ENCODE peak calls at places on chromosomes 3 and 15, in five cellular contexts. O, N, I, R and J are unnamed samples.

GRCh38 chr3:157429703-157430102 is 6.9 kb upstream of the PTX3 start:
- DNase-seq in I (no peak), O (peak; percentile 74), R (no peak), N (no peak), J (no peak)

GRCh38 chr15:39907216-39907615 is 12.8 kb downstream of the GPR176 start:
- DNase-seq in N (no peak), I (no peak), R (peak; percentile 58), O (no peak), J (no peak)

GRCh38 chr3:133361435-133361834 is 38.4 kb upstream of the BFSP2 start:
- DNase-seq in R (no peak), O (no peak), I (no peak), N (no peak), J (no peak)

GRCh38 chr3:140342668-140343067 is 335.2 kb upstream of the TRIM42 start:
- DNase-seq in O (no peak), I (no peak), R (no peak), N (no peak), J (no peak)

GRCh38 chr3:73332558-73332957 is 271.1 kb downstream of the EBLN2 start:
- DNase-seq in R (no peak), I (peak; percentile 12), N (no peak), O (no peak), J (no peak)

GRCh38 chr3:10493202-10493589 is 12.2 kb downstream of the ATP2B2 start:
- DNase-seq in O (no peak), N (no peak), R (no peak), I (no peak), J (no peak)

GRCh38 chr3:41267975-41268640 is 68.8 kb downstream of the CTNNB1 start:
- DNase-seq in O (peak; percentile 98), N (no peak), I (no peak), R (no peak), J (no peak)

GRCh38 chr15:98076021-98076816 is 115.7 kb downstream of the ARRDC4 start:
- DNase-seq in I (no peak), O (peak; percentile 54), R (no peak), N (no peak), J (no peak)

GRCh38 chr3:115100172-115100571 is 46.9 kb downstream of the ZBTB20 start:
- DNase-seq in I (no peak), O (peak; percentile 84), N (no peak), R (peak; percentile 8), J (no peak)

GRCh38 chr3:37694236-37694635 is 167.4 kb upstream of the CTDSPL start:
- DNase-seq in R (peak; percentile 25), O (no peak), N (no peak), I (no peak), J (no peak)

GRCh38 chr3:14806641-14807263 is 12.0 kb upstream of the FGD5 start:
- DNase-seq in O (peak; percentile 40), R (no peak), I (no peak), N (no peak), J (no peak)

GRCh38 chr15:27042646-27043045 is 71.7 kb downstream of the GABRG3 start:
- DNase-seq in R (no peak), I (no peak), N (no peak), O (no peak), J (no peak)

GRCh38 chr3:175226444-175226843 is 367.3 kb downstream of the NAALADL2 start:
- DNase-seq in O (no peak), R (no peak), N (no peak), I (no peak), J (no peak)

GRCh38 chr3:45688194-45688881 is 858 bp upstream of the SACM1L start:
- DNase-seq in N (no peak), I (peak; percentile 67), O (peak; percentile 28), R (peak; percentile 82), J (no peak)

GRCh38 chr3:78343221-78343620 is 1303.3 kb downstream of the ROBO2 start:
- DNase-seq in I (no peak), O (no peak), N (no peak), R (no peak), J (no peak)

GRCh38 chr3:170081079-170081741 is 43.4 kb downstream of the GPR160 start:
- DNase-seq in N (no peak), R (no peak), I (no peak), O (no peak), J (no peak)

GRCh38 chr15:40873625-40874561 is at the start of gene RHOV:
- DNase-seq in O (peak; percentile 34), I (peak; percentile 78), N (no peak), R (peak; percentile 96), J (peak; percentile 28)

GRCh38 chr3:14265246-14265962 is 86.8 kb downstream of the LSM3 start:
- DNase-seq in R (no peak), N (no peak), O (peak; percentile 50), I (no peak), J (no peak)

GRCh38 chr3:185786956-185787877 is 37.6 kb downstream of the IGF2BP2 start:
- DNase-seq in N (no peak), O (no peak), R (peak; percentile 64), I (no peak), J (no peak)

GRCh38 chr15:85485956-85486567 is 105.7 kb downstream of the AKAP13 start:
- DNase-seq in I (peak; percentile 33), O (peak; percentile 90), N (no peak), R (peak; percentile 82), J (peak; percentile 47)

DNA sequence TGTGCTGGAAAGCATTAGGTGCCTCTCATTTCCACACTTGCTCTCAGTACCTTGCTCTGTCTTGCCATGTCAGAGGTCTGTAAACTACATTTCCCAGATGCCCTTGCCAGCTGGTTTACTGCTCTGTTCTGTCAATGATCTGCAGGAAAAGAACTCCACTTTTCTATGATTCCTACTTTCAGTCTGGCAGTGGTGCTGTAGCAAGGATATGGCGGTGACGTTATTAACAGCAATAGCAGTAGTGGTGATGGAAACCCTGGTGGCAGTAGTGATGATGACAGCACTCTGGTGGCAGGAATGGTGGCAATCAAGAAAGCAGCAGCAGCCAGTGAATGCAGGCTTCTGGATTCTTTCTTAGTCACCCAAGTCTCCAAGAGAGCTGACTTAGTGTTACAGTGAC is 665.2 kb downstream of the DIPK2A start:
- DNase-seq in R (peak; percentile 66), O (no peak), N (no peak), I (no peak), J (no peak)
- TF ChIP-seq CTCF in R (peak; percentile 51), O (no peak), N (no peak), I (no peak), J (no peak)

DNA sequence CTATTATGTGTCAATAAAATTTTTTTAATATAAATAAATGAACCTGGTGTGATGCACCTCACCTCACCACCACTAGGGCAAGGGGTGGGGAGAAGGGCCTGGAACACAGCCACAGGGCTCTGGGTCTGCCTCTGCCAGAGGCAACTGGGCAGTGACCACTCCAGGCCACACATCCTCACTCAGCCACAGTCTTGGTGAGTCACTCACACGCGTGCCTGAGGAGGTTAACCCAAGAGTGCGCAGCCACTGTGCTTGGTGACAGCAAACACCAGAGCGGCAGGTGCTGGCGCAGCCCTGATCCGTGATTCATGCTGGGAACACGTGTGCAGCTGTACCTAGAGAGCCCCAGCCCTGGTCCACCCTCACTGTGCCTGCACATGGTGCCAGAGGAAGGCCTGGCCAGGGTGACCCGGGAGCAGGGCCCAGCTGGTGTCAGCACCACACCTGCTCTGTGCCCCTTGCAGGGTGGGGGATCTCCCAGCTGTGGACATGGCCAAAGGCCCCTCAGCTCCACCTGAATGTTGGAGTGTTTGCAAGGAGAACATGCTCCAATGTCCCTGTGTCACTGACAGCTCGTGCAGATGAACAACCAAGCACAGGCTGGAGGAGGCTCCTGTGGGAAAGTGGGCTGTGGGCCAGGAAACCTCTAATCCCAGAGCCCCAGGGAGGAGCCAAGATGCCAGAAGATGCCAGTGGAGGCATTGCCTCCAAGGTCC is 2.1 kb downstream of the SLC41A3 start:
- DNase-seq in O (peak; percentile 21), R (peak; percentile 33), N (no peak), I (peak; percentile 22), J (no peak)
- TF ChIP-seq CTCF in O (peak; percentile 56), R (peak; percentile 41), N (peak; percentile 29), I (peak; percentile 23), J (no peak)

DNA sequence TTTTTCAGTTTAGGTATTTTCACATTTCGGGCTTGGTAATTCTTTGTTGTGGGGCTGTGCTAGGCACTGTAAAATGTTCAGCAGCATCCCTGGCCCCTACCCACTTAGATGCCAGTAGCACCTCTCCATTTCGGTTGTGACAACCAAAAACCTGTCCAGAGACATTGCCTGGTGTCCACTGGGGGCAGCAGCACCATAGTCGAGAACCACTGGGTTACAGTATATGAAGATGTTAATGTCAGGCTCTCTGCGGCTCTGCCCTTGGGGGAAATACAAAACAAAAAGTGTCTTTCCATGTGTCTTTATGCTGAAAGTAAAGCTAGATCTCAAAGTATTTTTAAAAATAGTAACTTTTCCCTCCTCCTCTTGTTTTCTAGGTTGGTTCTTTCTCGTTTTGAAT is 177.2 kb downstream of the ITPR1 start:
- DNase-seq in I (no peak), R (peak; percentile 69), O (peak; percentile 47), N (no peak), J (no peak)
- TF ChIP-seq CTCF in I (peak; percentile 35), R (peak; percentile 70), O (peak; percentile 72), N (no peak), J (no peak)

GRCh38 chr3:62873672-62874397 is 1.4 kb downstream of the CADPS start:
- DNase-seq in O (no peak), N (peak; percentile 77), I (peak; percentile 12), R (peak; percentile 92), J (no peak)
- TF ChIP-seq CTCF in O (no peak), N (no peak), I (peak; percentile 32), R (peak; percentile 66), J (no peak)

DNA sequence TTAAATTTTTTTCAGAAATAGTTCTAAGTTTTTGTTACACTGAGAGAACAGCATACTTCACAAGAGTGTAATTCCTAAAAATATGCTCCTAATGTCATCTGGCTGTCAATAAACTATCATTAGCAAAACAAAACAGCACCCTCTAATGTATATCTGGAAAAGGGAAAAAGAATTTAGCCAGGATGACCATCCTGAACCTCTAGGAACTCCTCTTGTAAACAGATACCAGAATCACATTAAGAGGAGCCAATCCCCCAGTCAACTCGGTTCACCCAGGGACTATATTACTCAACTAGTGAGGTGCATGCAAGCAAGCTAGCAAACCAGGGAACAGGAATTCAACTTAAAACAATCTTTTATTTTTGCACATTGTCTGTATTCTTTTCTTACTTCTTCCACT is 63.2 kb downstream of the RAD18 start:
- DNase-seq in I (no peak), R (peak; percentile 17), N (no peak), O (peak; percentile 29), J (no peak)
- TF ChIP-seq CTCF in I (no peak), R (no peak), N (no peak), O (no peak), J (no peak)